ENCODE peak calls at places on chromosomes 11 and 22, in eight cellular contexts. V, G, H, S, Q, F, Y and C are unnamed samples.

GRCh38 chr22:39871008-39871798 is 22.4 kb downstream of the ENTHD1 start:
- DNase-seq in F (no peak), Q (no peak), V (no peak), H (no peak), S (no peak), G (no peak), Y (no peak), C (no peak)

GRCh38 chr22:43993072-43993760 is 30.9 kb upstream of the PARVB start:
- DNase-seq in V (peak), S (peak), G (peak), F (peak), Y (no peak), H (peak), Q (peak), C (peak)

GRCh38 chr11:117096140-117096972 is 1.9 kb downstream of the SIK3 start:
- DNase-seq in Q (peak), F (peak), H (peak), G (no peak), S (peak), V (peak), Y (no peak), C (no peak)

GRCh38 chr22:20180640-20181039 is 29.8 kb upstream of the CCDC188 start:
- DNase-seq in Q (no peak), G (no peak), S (no peak), H (no peak), V (no peak), Y (no peak), F (no peak), C (no peak)

GRCh38 chr11:106748059-106748458 is 270.2 kb downstream of the GUCY1A2 start:
- DNase-seq in G (no peak), S (no peak), Y (no peak), Q (no peak), V (no peak), F (no peak), H (no peak), C (no peak)

GRCh38 chr22:43152355-43153071 is 1.2 kb downstream of the TSPO start:
- DNase-seq in Q (peak), G (peak), S (peak), F (peak), Y (no peak), V (peak), H (peak), C (peak)

GRCh38 chr11:100574894-100575769 is 112.0 kb upstream of the ARHGAP42 start:
- DNase-seq in F (no peak), Y (no peak), V (peak), H (peak), S (no peak), G (no peak), Q (no peak), C (no peak)

GRCh38 chr11:130525307-130525706 is 76.9 kb downstream of the ADAMTS15 start:
- DNase-seq in Q (no peak), V (no peak), Y (peak), S (no peak), F (no peak), H (no peak), G (no peak), C (no peak)

GRCh38 chr11:9273430-9274336 is 8.5 kb upstream of the DENND5A start:
- DNase-seq in Y (no peak), S (no peak), Q (peak), H (peak), F (no peak), V (no peak), G (no peak), C (no peak)

GRCh38 chr22:19505735-19506126 is 18.5 kb downstream of the CLDN5 start:
- DNase-seq in S (no peak), V (no peak), Y (no peak), G (no peak), H (no peak), Q (no peak), F (no peak), C (no peak)

GRCh38 chr11:133501643-133502535 is 30.4 kb downstream of the OPCML start:
- DNase-seq in Y (peak), Q (no peak), V (no peak), F (no peak), H (no peak), S (no peak), G (no peak), C (no peak)

GRCh38 chr22:35397095-35397904 is 2.6 kb upstream of the MCM5 start:
- DNase-seq in Y (no peak), Q (no peak), V (no peak), F (peak), H (peak), S (no peak), G (no peak), C (no peak)

GRCh38 chr22:50293441-50294318 is 13.8 kb downstream of the PLXNB2 start:
- DNase-seq in S (no peak), H (peak), Q (peak), Y (no peak), F (peak), V (peak), G (peak), C (no peak)

GRCh38 chr11:36243641-36244040 is 45.6 kb downstream of the COMMD9 start:
- DNase-seq in Y (no peak), Q (no peak), V (no peak), G (no peak), H (no peak), S (no peak), F (no peak), C (no peak)

GRCh38 chr22:38953577-38954413 is 3.6 kb upstream of the APOBEC3A start:
- DNase-seq in V (no peak), S (no peak), Q (no peak), H (no peak), G (no peak), F (no peak), Y (no peak), C (no peak)

GRCh38 chr22:49826603-49827306 is 918 bp downstream of the BRD1 start:
- DNase-seq in G (peak), Q (peak), S (peak), H (peak), V (peak), F (peak), Y (no peak), C (no peak)

GRCh38 chr11:23540101-23540561 is 679.9 kb upstream of the CCDC179 start:
- DNase-seq in S (peak), F (peak), G (no peak), V (peak), Q (peak), H (peak), Y (no peak), C (no peak)

GRCh38 chr11:60847281-60847680 is 5.4 kb downstream of the CCDC86 start:
- DNase-seq in S (no peak), Q (no peak), H (peak), G (no peak), Y (no peak), V (no peak), F (no peak), C (no peak)

GRCh38 chr11:57791321-57792059 is 29.9 kb downstream of the CTNND1 start:
- DNase-seq in Y (no peak), V (no peak), G (no peak), Q (peak), F (no peak), H (no peak), S (no peak), C (no peak)

GRCh38 chr11:27211370-27212127 is 151.5 kb downstream of the CCDC34 start:
- DNase-seq in G (no peak), V (no peak), S (peak), Y (no peak), H (no peak), F (no peak), Q (peak), C (no peak)

GRCh38 chr22:48659393-48659792 is 1168.3 kb downstream of the BRD1 start:
- DNase-seq in Y (no peak), H (no peak), F (no peak), Q (no peak), S (no peak), G (no peak), V (no peak), C (no peak)

GRCh38 chr11:112724194-112724790 is 236.9 kb upstream of the NCAM1 start:
- DNase-seq in F (no peak), Q (no peak), G (no peak), V (no peak), Y (peak), H (no peak), S (no peak), C (no peak)

GRCh38 chr11:96272542-96273306 is 70.3 kb downstream of the MAML2 start:
- DNase-seq in G (no peak), H (peak), Y (no peak), F (no peak), S (no peak), V (no peak), Q (no peak), C (no peak)

GRCh38 chr11:35136311-35136710 is 2.7 kb upstream of the CD44 start:
- DNase-seq in F (no peak), H (no peak), G (no peak), S (no peak), V (no peak), Y (no peak), Q (no peak), C (no peak)

GRCh38 chr22:41994506-41994905 is 4.1 kb upstream of the WBP2NL start:
- DNase-seq in V (no peak), H (no peak), Q (peak), G (no peak), S (no peak), Y (no peak), F (no peak), C (no peak)

GRCh38 chr11:15180212-15180814 is 65.6 kb downstream of the INSC start:
- DNase-seq in S (no peak), G (no peak), Y (no peak), V (peak), F (no peak), Q (no peak), H (peak), C (no peak)

GRCh38 chr11:108197351-108197750 is 25.1 kb downstream of the NPAT start:
- DNase-seq in F (no peak), Y (no peak), H (no peak), S (no peak), V (no peak), Q (no peak), G (no peak), C (no peak)

GRCh38 chr22:49972163-49973017 is 11.8 kb downstream of the PIM3 start:
- DNase-seq in V (no peak), S (no peak), Q (peak), Y (peak), G (peak), H (no peak), F (no peak), C (peak)

GRCh38 chr11:122439911-122440782 is 215.4 kb upstream of the UBASH3B start:
- DNase-seq in Y (no peak), S (no peak), Q (peak), V (no peak), H (peak), G (peak), F (no peak), C (no peak)

GRCh38 chr22:24027389-24027980 is 16.4 kb downstream of the CABIN1 start:
- DNase-seq in G (no peak), Q (peak), V (no peak), S (no peak), H (no peak), F (no peak), Y (peak), C (no peak)

GRCh38 chr11:115678942-115679341 is 174.7 kb upstream of the CADM1 start:
- DNase-seq in H (no peak), Q (peak), V (no peak), S (no peak), F (no peak), Y (no peak), G (peak), C (no peak)

GRCh38 chr11:2209900-2210321 is 38.3 kb upstream of the TH start:
- DNase-seq in H (no peak), S (no peak), Y (no peak), V (no peak), G (peak), Q (no peak), F (no peak), C (no peak)

DNA sequence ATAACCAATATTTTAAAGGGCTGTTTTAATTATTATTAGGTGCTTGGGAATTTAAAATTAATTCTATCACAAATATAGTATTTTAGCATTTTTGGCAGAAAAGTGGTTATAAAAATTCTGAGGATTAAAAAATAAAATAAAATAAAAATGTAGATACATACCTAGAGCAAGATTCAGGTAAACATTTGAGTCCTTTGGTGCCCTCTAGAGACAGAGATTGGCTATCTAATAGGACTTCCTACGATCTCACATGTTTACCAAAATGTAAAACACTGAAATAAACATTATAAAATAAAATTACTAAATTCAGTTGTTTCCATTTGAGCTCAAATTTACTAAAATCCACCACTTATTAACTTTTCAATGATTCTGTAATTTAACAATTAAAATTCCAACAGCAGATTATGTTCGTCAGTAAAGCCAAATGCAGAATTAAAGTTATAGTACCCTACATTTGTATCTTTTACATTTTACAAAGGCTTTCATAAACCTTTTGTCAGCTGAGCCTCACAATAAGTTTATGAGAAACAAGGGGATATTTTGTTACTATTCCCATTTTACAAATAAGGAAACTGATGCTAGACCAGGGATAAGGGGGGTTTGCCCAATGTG is 27.7 kb downstream of the SLC36A4 start:
- DNase-seq in H (peak), G (no peak), S (no peak), Q (no peak), V (peak), Y (no peak), F (peak), C (no peak)
- TF ChIP-seq CTCF in H (peak), G (peak), S (peak), Q (peak), V (peak), Y (peak), F (peak), C (no peak)

GRCh38 chr11:47162426-47162825 is 14.3 kb downstream of the ARFGAP2 start:
- DNase-seq in V (no peak), S (no peak), G (no peak), H (no peak), Q (no peak), Y (no peak), F (no peak), C (no peak)

GRCh38 chr11:47160753-47161133 is 15.9 kb downstream of the ARFGAP2 start:
- DNase-seq in Y (no peak), G (no peak), V (no peak), Q (no peak), H (no peak), S (no peak), F (no peak), C (no peak)

GRCh38 chr11:47163198-47163597 is 13.5 kb downstream of the ARFGAP2 start:
- DNase-seq in S (no peak), G (peak), Q (no peak), Y (no peak), F (no peak), V (no peak), H (no peak), C (no peak)

GRCh38 chr11:47161890-47162289 is 14.8 kb downstream of the ARFGAP2 start:
- DNase-seq in V (no peak), H (peak), Q (no peak), F (no peak), G (no peak), Y (no peak), S (no peak), C (no peak)

GRCh38 chr11:47161134-47161854 is 15.4 kb downstream of the ARFGAP2 start:
- DNase-seq in V (peak), Y (no peak), S (peak), F (peak), H (peak), G (peak), Q (peak), C (no peak)
- TF ChIP-seq CTCF in V (peak), Y (peak), S (peak), F (peak), H (peak), G (peak), Q (peak), C (no peak)

GRCh38 chr11:127255239-127255638 is 254.7 kb upstream of the KIRREL3 start:
- DNase-seq in H (no peak), Y (no peak), F (no peak), G (no peak), S (no peak), V (no peak), Q (no peak), C (no peak)

DNA sequence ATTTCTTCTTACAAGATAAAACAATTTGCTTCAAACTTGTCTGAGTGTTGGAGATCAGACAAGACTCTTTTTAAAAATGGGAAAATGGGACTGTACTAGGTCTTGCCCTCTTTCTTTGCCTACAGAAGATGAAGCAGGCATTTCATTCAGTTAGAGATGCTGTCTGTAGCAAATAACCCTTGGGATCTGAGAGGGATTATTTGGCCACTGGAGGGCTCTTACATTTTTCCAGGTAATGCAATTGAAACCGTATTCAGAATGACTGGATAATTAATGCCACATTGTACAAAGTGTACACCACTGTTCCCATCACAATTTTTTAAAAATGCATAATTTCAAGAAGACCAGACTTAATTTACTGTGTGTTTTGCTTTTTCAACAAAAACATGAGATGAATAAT is 258.5 kb upstream of the KIRREL3 start:
- DNase-seq in Q (no peak), V (no peak), G (no peak), F (no peak), Y (no peak), H (no peak), S (no peak), C (no peak)
- TF ChIP-seq CTCF in Q (peak), V (no peak), G (no peak), F (no peak), Y (no peak), H (no peak), S (no peak), C (no peak)

GRCh38 chr11:11227686-11228085 is 125.4 kb downstream of the CSNK2A3 start:
- DNase-seq in G (no peak), F (no peak), V (no peak), Q (peak), Y (no peak), S (no peak), H (no peak), C (no peak)

GRCh38 chr11:11229691-11230090 is 123.4 kb downstream of the CSNK2A3 start:
- DNase-seq in H (no peak), F (no peak), S (no peak), Y (no peak), Q (no peak), V (no peak), G (no peak), C (no peak)

GRCh38 chr11:11231763-11232162 is 121.3 kb downstream of the CSNK2A3 start:
- DNase-seq in F (no peak), H (no peak), Q (no peak), S (no peak), V (no peak), G (no peak), Y (no peak), C (no peak)

DNA sequence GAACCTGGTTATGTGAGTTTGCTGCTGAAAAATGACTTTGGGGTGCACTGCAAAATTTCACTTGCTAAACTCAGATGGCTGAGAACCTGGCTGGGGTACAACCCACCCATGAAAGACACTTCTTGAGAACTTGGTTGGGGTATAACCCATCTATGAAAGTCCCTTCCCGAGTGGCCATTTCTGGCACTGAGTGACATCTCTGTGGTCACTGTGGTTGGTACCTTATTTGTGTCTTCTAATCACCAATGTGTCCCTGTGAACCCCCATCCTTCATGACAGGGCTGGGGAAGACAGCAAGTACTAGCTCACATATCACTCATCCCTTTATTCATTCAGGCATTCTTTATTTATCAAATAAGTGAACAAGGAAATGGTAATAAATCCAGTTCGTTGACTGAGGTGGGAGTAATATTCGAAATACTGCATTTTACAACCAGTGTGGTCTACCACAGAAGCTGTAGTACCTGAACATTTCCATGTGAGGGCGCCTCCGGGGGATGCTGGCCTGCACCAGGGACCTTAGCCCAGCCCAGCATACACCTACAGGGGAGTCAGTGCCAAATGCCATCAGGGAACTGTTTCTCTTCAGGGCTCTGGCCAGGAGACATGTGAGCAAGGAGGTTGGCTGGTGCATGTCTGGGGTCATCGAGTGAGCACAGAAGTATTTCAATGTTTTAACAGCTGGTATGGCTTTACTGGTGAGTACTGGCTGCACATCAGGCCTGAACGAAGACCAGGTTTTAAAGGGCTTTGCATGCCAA is 122.1 kb downstream of the CSNK2A3 start:
- DNase-seq in Q (peak), S (peak), G (no peak), F (peak), Y (no peak), H (peak), V (no peak), C (no peak)
- TF ChIP-seq CTCF in Q (peak), S (peak), G (peak), F (peak), Y (no peak), H (peak), V (peak), C (no peak)

GRCh38 chr11:8087185-8087584 is 6.2 kb downstream of the TUB start:
- DNase-seq in G (no peak), Q (peak), S (no peak), H (no peak), F (no peak), Y (no peak), V (no peak), C (no peak)
- TF ChIP-seq CTCF in G (no peak), Q (peak), S (no peak), H (peak), F (peak), Y (no peak), V (peak), C (no peak)

GRCh38 chr22:37259540-37260029 is 15.5 kb upstream of the RAC2 start:
- DNase-seq in Y (no peak), G (no peak), F (peak), Q (peak), H (peak), S (no peak), V (peak), C (no peak)
- TF ChIP-seq CTCF in Y (no peak), G (no peak), F (peak), Q (peak), H (peak), S (no peak), V (peak), C (no peak)

DNA sequence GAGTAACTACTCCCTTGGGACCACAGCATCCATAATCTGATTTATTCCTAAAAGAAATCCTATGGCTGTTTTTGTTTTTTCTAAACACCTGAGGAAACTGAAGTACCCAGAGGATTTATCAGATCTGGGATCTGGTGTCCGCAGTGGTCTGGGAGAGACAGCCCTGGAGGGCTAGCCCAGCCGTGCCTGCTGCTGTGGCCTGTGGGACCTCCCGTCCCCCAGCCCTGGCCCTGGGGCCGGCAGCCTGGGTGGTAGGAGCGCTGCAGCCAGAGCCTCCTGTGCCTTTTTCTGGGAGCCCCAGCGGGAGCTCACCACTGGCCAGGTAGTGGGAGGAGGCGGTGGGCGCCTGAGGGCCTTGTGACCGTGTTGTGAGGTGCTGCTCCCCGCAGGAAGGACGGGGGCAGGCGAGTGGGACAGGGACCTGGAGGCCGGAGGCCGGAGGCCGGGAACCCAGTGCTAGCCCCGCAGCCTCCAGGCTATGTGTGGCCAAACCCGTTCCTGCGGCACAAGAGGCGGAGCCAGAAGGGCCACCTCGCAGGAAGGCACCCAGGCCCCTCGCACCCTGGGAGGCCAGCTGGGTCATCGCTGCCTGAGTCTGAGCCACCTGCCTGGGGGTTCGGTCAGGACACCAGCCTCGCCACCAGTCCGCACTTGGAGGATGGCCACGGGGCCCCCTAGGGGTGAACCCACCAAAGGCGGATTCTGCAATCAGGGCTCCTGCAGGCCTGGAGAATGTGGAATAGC is 18.2 kb upstream of the C11orf96 start:
- DNase-seq in F (no peak), S (no peak), Q (peak), V (no peak), H (no peak), G (no peak), Y (no peak), C (no peak)
- TF ChIP-seq CTCF in F (no peak), S (no peak), Q (peak), V (peak), H (peak), G (peak), Y (no peak), C (no peak)